ENCODE peak calls at places on chromosomes 16 and 17, in four cellular contexts. E, X, I and Y are unnamed samples. For H3K4me1 and H3K36me3, the result is how much of the 10 kb centered on the place peaks cover.

GRCh38 chr17:57493625-57494024 is 237.3 kb downstream of the MSI2 start:
- DNase-seq in X (no peak), I (no peak), E (no peak), Y (no peak)

GRCh38 chr16:87365021-87365713 is 18.4 kb downstream of the FBXO31 start:
- DNase-seq in X (peak), I (no peak), E (no peak), Y (no peak)

GRCh38 chr16:67723940-67724339 is 4.8 kb upstream of the GFOD2 start:
- DNase-seq in X (no peak), E (no peak), I (no peak), Y (no peak)

GRCh38 chr17:71472809-71473789 is 647.7 kb upstream of the SOX9 start:
- DNase-seq in I (no peak), E (no peak), X (no peak), Y (no peak)

GRCh38 chr16:75376475-75376907 is 56.8 kb downstream of the CFDP1 start:
- DNase-seq in E (no peak), X (no peak), I (no peak), Y (no peak)

GRCh38 chr17:683499-684254 is 31.0 kb downstream of the VPS53 start:
- DNase-seq in I (no peak), E (no peak), X (no peak), Y (no peak)

GRCh38 chr16:15811778-15812750 is 44.8 kb downstream of the MYH11 start:
- DNase-seq in I (no peak), E (no peak), X (no peak), Y (no peak)

GRCh38 chr16:8572063-8572918 is 18.0 kb downstream of the TMEM114 start:
- DNase-seq in I (no peak), X (no peak), E (no peak), Y (no peak)

GRCh38 chr17:58153046-58153445 is 4.9 kb downstream of the OR4D1 start:
- DNase-seq in E (no peak), I (no peak), X (no peak), Y (no peak)

GRCh38 chr16:89066746-89067145 is 26.9 kb upstream of the ACSF3 start:
- DNase-seq in E (no peak), I (no peak), X (no peak), Y (no peak)

GRCh38 chr17:48540213-48540612 is 4.7 kb downstream of the HOXB2 start:
- DNase-seq in X (no peak), I (no peak), E (no peak), Y (no peak)

GRCh38 chr17:7673239-7673638 is 14.1 kb downstream of the TP53 start:
- DNase-seq in X (no peak), E (no peak), I (no peak), Y (no peak)

GRCh38 chr17:38420518-38420917 is 7.7 kb upstream of the ARHGAP23 start:
- DNase-seq in I (no peak), E (no peak), X (no peak), Y (no peak)

GRCh38 chr17:6462692-6463091 is 18.4 kb downstream of the PIMREG start:
- DNase-seq in X (no peak), I (no peak), E (no peak), Y (no peak)

GRCh38 chr17:82228278-82228841 is 482 bp upstream of the SLC16A3 start:
- DNase-seq in I (no peak), X (peak), E (peak), Y (peak)

GRCh38 chr17:7856081-7856791 is 1.1 kb downstream of the NAA38 start:
- DNase-seq in E (peak), I (no peak), X (peak), Y (peak)

GRCh38 chr16:59886021-59886420 is 1151.9 kb upstream of the GOT2 start:
- DNase-seq in I (no peak), X (peak), E (no peak), Y (peak)

GRCh38 chr16:2148714-2149629 is 547 bp downstream of the RAB26 start:
- DNase-seq in X (peak), E (no peak), I (no peak), Y (no peak)

GRCh38 chr16:19517424-19518089 is 4.3 kb downstream of the GDE1 start:
- DNase-seq in E (no peak), X (no peak), I (no peak), Y (no peak)
- H3K4me1 ChIP-seq in E (under half), X (under half), I (half or more), Y (half or more)

GRCh38 chr17:79803421-79803996 is 6.6 kb upstream of the CBX8 start:
- DNase-seq in I (no peak), X (no peak), E (no peak), Y (no peak)
- TF ChIP-seq CTCF in I (no peak), X (no peak), E (no peak), Y (no peak)

GRCh38 chr17:75676461-75676860 is 9.3 kb downstream of the SAP30BP start:
- DNase-seq in X (no peak), I (no peak), E (no peak), Y (no peak)
- H3K36me3 ChIP-seq in X (under half), I (half or more), E (half or more), Y (under half)

GRCh38 chr17:77433385-77434135 is 292.8 kb downstream of the SEC14L1 start:
- DNase-seq in X (peak), I (no peak), E (peak), Y (peak)
- H3K4me1 ChIP-seq in X (half or more), I (half or more), E (half or more), Y (half or more)